ENCODE peak calls at places on chromosomes 4 and X, in six cellular contexts. C is IMR-90, R is fibroblast of lung, K is K562, F is H9, J is hepatocyte. X is an unnamed sample.

GRCh38 chrX:15165832-15166231 is 104.1 kb downstream of the ASB9 start:
- DNase-seq in C (no peak), R (no peak), K (peak), F (no peak), J (no peak), X (no peak)

GRCh38 chr4:28148221-28148620 is 1287.6 kb downstream of the STIM2 start:
- DNase-seq in C (no peak), R (no peak), K (no peak), F (no peak), J (no peak), X (no peak)

GRCh38 chr4:74374561-74375327 is 9.8 kb downstream of the EREG start:
- DNase-seq in C (peak), R (peak), K (no peak), F (no peak), J (no peak), X (peak)

GRCh38 chrX:113551919-113552318 is 711.3 kb upstream of the AMOT start:
- DNase-seq in C (no peak), R (no peak), K (no peak), F (no peak), J (no peak), X (no peak)

GRCh38 chr4:137274404-137274803 is 257.9 kb downstream of the PCDH18 start:
- DNase-seq in C (peak), R (peak), K (no peak), F (no peak), J (peak), X (no peak)

GRCh38 chr4:3217771-3218170 is 31.2 kb upstream of the MSANTD1 start:
- DNase-seq in C (no peak), R (no peak), K (no peak), F (no peak), J (no peak), X (no peak)

GRCh38 chr4:152655272-152656129 is 24.3 kb downstream of the TMEM154 start:
- DNase-seq in C (no peak), R (no peak), K (no peak), F (no peak), J (peak), X (peak)

GRCh38 chr4:182212211-182212761 is 30.9 kb upstream of the TENM3 start:
- DNase-seq in C (peak), R (peak), K (no peak), F (no peak), J (peak), X (no peak)

GRCh38 chrX:150625875-150626274 is 57.5 kb downstream of the MTM1 start:
- DNase-seq in C (no peak), R (no peak), K (no peak), F (no peak), J (no peak), X (no peak)

GRCh38 chr4:23202712-23203247 is 510.0 kb downstream of the GBA3 start:
- DNase-seq in C (no peak), R (no peak), K (no peak), F (no peak), J (no peak), X (no peak)

GRCh38 chr4:88697588-88698329 is at the start of gene NAP1L5:
- DNase-seq in C (peak), R (peak), K (peak), F (peak), J (peak), X (no peak)

GRCh38 chr4:76547167-76547760 is 112.2 kb downstream of the SHROOM3 start:
- DNase-seq in C (no peak), R (peak), K (no peak), F (no peak), J (no peak), X (no peak)

GRCh38 chr4:30262379-30262778 is 457.8 kb upstream of the PCDH7 start:
- DNase-seq in C (no peak), R (no peak), K (no peak), F (no peak), J (no peak), X (no peak)

GRCh38 chr4:95998311-95998710 is 158.4 kb downstream of the PDHA2 start:
- DNase-seq in C (no peak), R (no peak), K (no peak), F (no peak), J (no peak), X (no peak)

GRCh38 chrX:25650216-25650615 is 487.9 kb upstream of the MAGEB18 start:
- DNase-seq in C (no peak), R (no peak), K (no peak), F (no peak), J (no peak), X (no peak)

GRCh38 chrX:49042581-49043219 is 457 bp downstream of the TFE3 start:
- DNase-seq in C (no peak), R (peak), K (no peak), F (no peak), J (no peak), X (no peak)

GRCh38 chrX:49043987-49044281 is 777 bp upstream of the TFE3 start:
- DNase-seq in C (no peak), R (no peak), K (no peak), F (no peak), J (no peak), X (no peak)

GRCh38 chrX:49041683-49042529 is 1.3 kb downstream of the TFE3 start:
- DNase-seq in C (peak), R (peak), K (peak), F (no peak), J (peak), X (no peak)

GRCh38 chrX:49040376-49040955 is 2.7 kb downstream of the TFE3 start:
- DNase-seq in C (peak), R (peak), K (no peak), F (no peak), J (no peak), X (no peak)

DNA sequence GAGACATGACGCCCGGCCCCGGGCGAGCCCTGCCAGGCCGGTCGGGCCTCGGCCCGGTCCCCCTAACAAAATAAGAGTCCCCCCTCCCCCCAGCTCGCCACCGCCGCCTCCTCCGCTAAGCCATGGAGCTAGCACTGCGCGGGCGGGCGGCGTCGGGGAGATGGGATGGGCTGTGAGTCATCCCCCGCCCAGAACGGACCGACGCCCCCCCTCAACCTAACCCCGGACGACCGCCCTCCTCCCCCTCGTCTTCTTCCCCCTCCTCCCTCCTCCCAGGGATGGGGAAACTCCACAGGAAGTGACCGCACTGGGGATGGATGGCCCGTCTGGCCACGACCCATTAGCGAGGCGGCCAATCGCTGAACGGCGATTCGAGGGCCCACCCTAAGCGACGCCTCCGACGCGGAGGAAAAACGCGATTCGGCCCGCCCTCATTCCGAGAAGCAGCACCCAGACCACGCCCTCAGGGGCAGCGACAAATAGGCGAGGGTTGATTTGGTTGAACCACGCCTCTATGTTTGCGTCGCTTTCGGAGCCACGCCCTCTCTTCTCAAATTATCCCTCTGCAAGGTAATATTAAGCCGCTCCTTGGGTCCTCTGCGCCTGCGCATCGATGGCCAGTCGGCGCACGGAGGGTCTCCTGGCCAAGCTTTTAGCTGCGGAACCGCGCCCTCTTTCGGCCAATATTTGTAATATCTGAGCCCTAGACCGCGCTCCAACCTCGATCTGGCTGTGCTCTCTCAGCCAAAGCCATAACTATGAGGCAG is at the start of gene TFE3:
- DNase-seq in C (peak), R (peak), K (peak), F (peak), J (peak), X (peak)
- H2AFZ ChIP-seq in C (peak), R (peak), K (peak), F (no peak), J (no peak), X (peak)

DNA sequence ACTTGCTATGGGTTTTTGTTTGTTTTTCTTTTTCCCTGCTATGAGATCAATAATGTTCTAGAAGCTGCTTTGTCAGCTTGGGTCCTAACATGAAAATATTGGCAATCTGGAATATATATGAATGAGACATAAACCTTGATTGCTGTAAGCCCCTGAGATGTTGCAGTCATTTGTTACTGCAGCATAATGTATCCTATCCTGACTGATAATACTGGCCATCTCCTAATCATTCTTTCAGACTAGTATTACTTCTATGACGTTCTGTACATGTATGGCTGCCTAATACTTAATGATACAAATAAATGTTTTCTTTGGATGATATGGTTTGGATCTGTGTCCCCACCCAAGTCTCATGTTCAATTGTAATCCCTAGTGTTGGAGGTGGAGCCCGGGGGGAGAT is 19.3 kb upstream of the SLAIN2 start:
- DNase-seq in C (no peak), R (no peak), K (no peak), F (no peak), J (no peak), X (no peak)
- TF ChIP-seq CTCF in C (no peak), R (no peak), K (no peak), F (no peak), J (no peak), X (no peak)

GRCh38 chr4:146224331-146224966 is 10.1 kb downstream of the REELD1 start:
- DNase-seq in C (peak), R (peak), K (no peak), F (no peak), J (peak), X (no peak)

DNA sequence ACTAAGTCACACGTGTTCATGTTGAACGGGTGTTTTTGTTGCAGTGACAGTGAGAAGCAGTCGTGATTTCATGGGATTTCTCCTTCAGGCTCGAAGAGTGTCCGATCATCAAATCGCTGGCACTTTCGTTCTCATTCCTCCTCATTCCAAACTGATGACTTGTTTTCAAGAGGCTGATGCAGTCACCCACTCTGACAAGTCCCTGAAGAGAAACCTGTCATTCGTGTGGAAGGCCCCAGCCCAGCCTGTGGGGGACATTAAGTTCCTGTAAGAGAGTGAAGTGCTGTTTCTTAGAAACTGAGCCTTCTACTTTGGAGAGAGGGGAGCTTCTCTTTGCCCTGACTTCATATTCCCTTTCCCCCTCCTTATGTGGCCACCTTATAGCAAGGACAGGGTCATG is 8.0 kb downstream of the REELD1 start:
- DNase-seq in C (peak), R (peak), K (no peak), F (no peak), J (no peak), X (no peak)
- H2AFZ ChIP-seq in C (peak), R (no peak), K (no peak), F (no peak), J (peak), X (no peak)

GRCh38 chr4:56448301-56448700 is 12.2 kb downstream of the PAICS start:
- DNase-seq in C (peak), R (peak), K (no peak), F (no peak), J (no peak), X (no peak)

GRCh38 chr4:56445699-56446098 is 9.6 kb downstream of the PAICS start:
- DNase-seq in C (no peak), R (no peak), K (no peak), F (no peak), J (no peak), X (no peak)

GRCh38 chr4:56444719-56445118 is 8.7 kb downstream of the PAICS start:
- DNase-seq in C (no peak), R (no peak), K (no peak), F (no peak), J (no peak), X (no peak)

GRCh38 chr4:56450342-56450741 is 14.3 kb downstream of the PAICS start:
- DNase-seq in C (no peak), R (no peak), K (no peak), F (no peak), J (no peak), X (no peak)
- TF ChIP-seq CTCF in C (no peak), R (no peak), K (no peak), F (no peak), J (no peak), X (no peak)

GRCh38 chr4:183733181-183733580 is 74.1 kb downstream of the TRAPPC11 start:
- DNase-seq in C (no peak), R (no peak), K (no peak), F (no peak), J (no peak), X (no peak)

GRCh38 chr4:183738081-183738673 is 79.1 kb downstream of the TRAPPC11 start:
- DNase-seq in C (no peak), R (peak), K (no peak), F (no peak), J (no peak), X (no peak)

DNA sequence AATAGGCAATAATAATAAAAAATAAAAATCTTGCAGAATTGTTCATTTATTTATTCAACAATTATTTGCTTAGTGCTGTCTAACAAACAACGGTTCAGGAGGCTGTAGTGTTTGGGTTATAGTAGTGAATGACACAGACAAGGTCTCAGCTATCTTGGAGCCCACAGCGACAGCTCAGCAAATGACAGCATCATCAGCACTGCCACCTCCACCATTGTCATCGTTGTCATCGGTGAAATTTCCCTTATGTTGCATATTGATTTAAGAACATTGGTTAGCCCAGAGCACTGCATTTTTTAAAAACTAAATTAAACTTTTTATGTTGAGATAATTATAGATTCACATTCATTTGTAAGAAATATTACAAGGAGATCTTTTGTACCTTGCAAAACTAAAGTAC is 79.9 kb downstream of the TRAPPC11 start:
- DNase-seq in C (no peak), R (no peak), K (no peak), F (no peak), J (no peak), X (no peak)
- H2AFZ ChIP-seq in C (no peak), R (no peak), K (no peak), F (no peak), J (no peak), X (no peak)

GRCh38 chrX:70995338-70995737 is 64.4 kb upstream of the SLC7A3 start:
- DNase-seq in C (no peak), R (no peak), K (no peak), F (no peak), J (no peak), X (no peak)

GRCh38 chrX:71000139-71000538 is 68.0 kb downstream of the SNX12 start:
- DNase-seq in C (no peak), R (no peak), K (peak), F (no peak), J (no peak), X (no peak)

GRCh38 chrX:70998402-70999027 is 67.6 kb upstream of the SLC7A3 start:
- DNase-seq in C (peak), R (peak), K (peak), F (peak), J (peak), X (peak)
- TF ChIP-seq CTCF in C (peak), R (peak), K (peak), F (peak), J (peak), X (peak)